ENCODE peak calls at places on chromosomes 5 and 9, in four cellular contexts. V is ovary, D is right atrium auricular region, B is prostate gland. I is an unnamed sample. For H3K4me1, the result is how much of the 10 kb centered on the place peaks cover.

GRCh38 chr5:168648016-168648415 is 68.8 kb upstream of the PANK3 start:
- DNase-seq in V (no peak), D (no peak), B (no peak), I (no peak)

GRCh38 chr9:70111641-70112236 is 68.1 kb downstream of the MAMDC2 start:
- DNase-seq in V (no peak), D (no peak), B (no peak), I (no peak)

GRCh38 chr9:125747053-125747764 is at the start of gene PBX3:
- DNase-seq in V (peak), D (no peak), B (peak), I (peak)

GRCh38 chr9:13942695-13943094 is 371.2 kb downstream of the NFIB start:
- DNase-seq in V (peak), D (no peak), B (no peak), I (no peak)

GRCh38 chr5:107104774-107105050 is 566.0 kb downstream of the EFNA5 start:
- DNase-seq in V (no peak), D (no peak), B (no peak), I (no peak)

GRCh38 chr5:85000671-85001070 is 616.0 kb upstream of the EDIL3 start:
- DNase-seq in V (no peak), D (no peak), B (no peak), I (no peak)

GRCh38 chr9:137919649-137920101 is 42.1 kb downstream of the CACNA1B start:
- DNase-seq in V (no peak), D (no peak), B (no peak), I (no peak)

GRCh38 chr5:1050449-1051365 is 42.1 kb downstream of the NKD2 start:
- DNase-seq in V (no peak), D (no peak), B (no peak), I (no peak)

GRCh38 chr5:172740483-172741205 is 30.4 kb downstream of the DUSP1 start:
- DNase-seq in V (no peak), D (peak), B (peak), I (peak)

GRCh38 chr5:143140492-143141231 is 262.8 kb downstream of the NR3C1 start:
- DNase-seq in V (no peak), D (no peak), B (peak), I (no peak)

GRCh38 chr9:132880311-132880661 is 1.6 kb downstream of the SPACA9 start:
- DNase-seq in V (no peak), D (no peak), B (no peak), I (no peak)

GRCh38 chr5:137340899-137341298 is 158.2 kb downstream of the SPOCK1 start:
- DNase-seq in V (no peak), D (no peak), B (no peak), I (no peak)

GRCh38 chr9:125544988-125545651 is 161.9 kb downstream of the MAPKAP1 start:
- DNase-seq in V (peak), D (no peak), B (peak), I (no peak)

GRCh38 chr9:114718801-114719221 is 36.8 kb upstream of the TEX48 start:
- DNase-seq in V (no peak), D (no peak), B (no peak), I (no peak)

GRCh38 chr9:122128432-122129343 is 30.9 kb downstream of the NDUFA8 start:
- DNase-seq in V (peak), D (no peak), B (no peak), I (peak)

GRCh38 chr5:60668715-60669304 is 31.2 kb downstream of the DEPDC1B start:
- DNase-seq in V (no peak), D (no peak), B (no peak), I (no peak)

GRCh38 chr5:61334224-61335196 is 2.5 kb downstream of the ZSWIM6 start:
- DNase-seq in V (no peak), D (no peak), B (no peak), I (no peak)

GRCh38 chr5:52580921-52581320 is 206.8 kb upstream of the ITGA1 start:
- DNase-seq in V (no peak), D (no peak), B (no peak), I (no peak)

GRCh38 chr9:94908041-94908563 is 181.6 kb downstream of the AOPEP start:
- DNase-seq in V (no peak), D (no peak), B (no peak), I (no peak)

GRCh38 chr5:181133610-181134231 is 2.8 kb upstream of the OR2V1 start:
- DNase-seq in V (peak), D (peak), B (no peak), I (peak)

GRCh38 chr5:159897786-159898393 is 18.4 kb upstream of the ADRA1B start:
- DNase-seq in V (no peak), D (no peak), B (no peak), I (no peak)

GRCh38 chr9:18018241-18018640 is 439.4 kb downstream of the SH3GL2 start:
- DNase-seq in V (no peak), D (no peak), B (no peak), I (no peak)

GRCh38 chr5:14896091-14896490 is 24.5 kb upstream of the ANKH start:
- DNase-seq in V (no peak), D (no peak), B (no peak), I (no peak)

GRCh38 chr9:87465791-87466190 is 31.9 kb upstream of the DAPK1 start:
- DNase-seq in V (no peak), D (no peak), B (no peak), I (no peak)

GRCh38 chr5:16457451-16457850 is 8.1 kb downstream of the ZNF622 start:
- DNase-seq in V (no peak), D (no peak), B (no peak), I (no peak)

GRCh38 chr9:76901801-76902200 is 4.1 kb downstream of the PRUNE2 start:
- DNase-seq in V (no peak), D (no peak), B (no peak), I (no peak)

GRCh38 chr5:88287846-88288588 is 19.4 kb upstream of the TMEM161B start:
- DNase-seq in V (no peak), D (no peak), B (no peak), I (no peak)

GRCh38 chr5:139470821-139471300 is at the start of gene SMIM33:
- DNase-seq in V (no peak), D (no peak), B (no peak), I (no peak)

GRCh38 chr5:179243333-179243732 is 101.9 kb downstream of the ADAMTS2 start:
- DNase-seq in V (peak), D (no peak), B (no peak), I (no peak)

GRCh38 chr5:96015709-96016108 is 54.1 kb upstream of the ELL2 start:
- DNase-seq in V (no peak), D (no peak), B (no peak), I (no peak)

GRCh38 chr5:132134384-132134783 is 60.8 kb downstream of the CSF2 start:
- DNase-seq in V (no peak), D (no peak), B (no peak), I (no peak)

GRCh38 chr9:13557724-13558123 is 278.2 kb upstream of the MPDZ start:
- DNase-seq in V (no peak), D (no peak), B (no peak), I (no peak)

GRCh38 chr9:621199-621860 is 220.2 kb upstream of the DMRT1 start:
- DNase-seq in V (no peak), D (no peak), B (no peak), I (no peak)

GRCh38 chr5:112174959-112175594 is 244.0 kb downstream of the EPB41L4A start:
- DNase-seq in V (no peak), D (no peak), B (peak), I (peak)

GRCh38 chr9:116494815-116495634 is 192.1 kb upstream of the TRIM32 start:
- DNase-seq in V (peak), D (no peak), B (no peak), I (no peak)

GRCh38 chr5:64207978-64208377 is 42.3 kb downstream of the RNF180 start:
- DNase-seq in V (no peak), D (no peak), B (no peak), I (no peak)

GRCh38 chr5:572398-573019 is 39.6 kb upstream of the CEP72 start:
- DNase-seq in V (no peak), D (peak), B (no peak), I (no peak)

GRCh38 chr9:23842531-23843129 is 16.6 kb upstream of the ELAVL2 start:
- DNase-seq in V (no peak), D (no peak), B (no peak), I (no peak)

GRCh38 chr5:10158886-10159285 is 90.8 kb downstream of the ATPSCKMT start:
- DNase-seq in V (no peak), D (no peak), B (no peak), I (no peak)
- TF ChIP-seq CTCF in V (no peak), D (no peak), B (no peak), I (no peak)

GRCh38 chr9:128887914-128888350 is 6.0 kb downstream of the LRRC8A start:
- DNase-seq in V (no peak), D (no peak), B (peak), I (no peak)
- H3K27ac ChIP-seq in V (no peak), D (peak), B (peak), I (peak)

GRCh38 chr9:136599811-136600660 is 54.2 kb upstream of the NOTCH1 start:
- DNase-seq in V (no peak), D (no peak), B (no peak), I (no peak)
- H3K4me1 ChIP-seq in V (under half), D (under half), B (under half), I (under half)

DNA sequence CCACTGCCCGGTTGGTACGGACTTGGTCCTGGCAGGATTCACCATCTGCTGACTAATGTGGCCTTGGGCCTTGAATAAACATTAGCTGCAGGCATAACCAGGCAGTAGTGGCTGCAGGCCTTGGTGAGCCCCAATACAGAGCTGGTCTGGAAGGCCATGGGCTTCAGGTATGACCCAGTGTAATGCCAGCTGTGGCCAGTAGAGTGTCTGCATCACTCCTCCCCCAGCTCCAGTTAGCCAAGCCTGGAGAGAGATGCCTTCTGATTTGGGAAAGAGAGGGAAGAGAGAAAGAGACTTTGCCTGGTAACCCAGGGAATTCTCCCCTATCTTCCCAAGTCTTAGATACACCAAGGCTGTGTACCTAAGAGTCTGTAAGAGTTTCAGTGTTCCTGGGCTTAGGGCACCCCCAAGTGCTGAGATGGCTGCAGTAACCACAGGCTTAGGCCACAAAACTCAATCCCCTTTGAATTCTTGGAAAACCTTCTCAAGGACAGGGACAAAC is 5.6 kb upstream of the C5 start:
- DNase-seq in V (no peak), D (no peak), B (no peak), I (no peak)
- TF ChIP-seq CTCF in V (no peak), D (no peak), B (no peak), I (no peak)